ENCODE peak calls at places on chromosome 15, in four cellular contexts. E, R, B and W are unnamed samples.

GRCh38 chr15:75008249-75009017 is 13.1 kb downstream of the SCAMP5 start:
- DNase-seq in E (no peak), R (no peak), B (no peak), W (no peak)

GRCh38 chr15:81133782-81134461 is at the start of gene CFAP161:
- DNase-seq in E (peak; percentile 42), R (peak; percentile 95), B (peak; percentile 77), W (peak; percentile 63)

GRCh38 chr15:60399246-60399915 is 1.6 kb upstream of the ANXA2 start:
- DNase-seq in E (no peak), R (no peak), B (no peak), W (no peak)

GRCh38 chr15:59292393-59292792 is 80.3 kb downstream of the MYO1E start:
- DNase-seq in E (no peak), R (no peak), B (peak; percentile 91), W (no peak)

GRCh38 chr15:66356069-66356358 is 471 bp downstream of the TIPIN start:
- DNase-seq in E (no peak), R (no peak), B (no peak), W (no peak)

GRCh38 chr15:96332854-96333193 is 2.3 kb downstream of the NR2F2 start:
- DNase-seq in E (no peak), R (no peak), B (no peak), W (no peak)

GRCh38 chr15:72375501-72375845 is 341 bp downstream of the HEXA start:
- DNase-seq in E (no peak), R (no peak), B (no peak), W (peak; percentile 69)

GRCh38 chr15:49492834-49493233 is 69.8 kb downstream of the FGF7 start:
- DNase-seq in E (no peak), R (no peak), B (no peak), W (no peak)

GRCh38 chr15:68572309-68572708 is 6.5 kb upstream of the CORO2B start:
- DNase-seq in E (no peak), R (no peak), B (no peak), W (no peak)

GRCh38 chr15:85551221-85551832 is 170.9 kb downstream of the AKAP13 start:
- DNase-seq in E (no peak), R (no peak), B (no peak), W (no peak)

GRCh38 chr15:93109370-93110105 is 20.5 kb upstream of the RGMA start:
- DNase-seq in E (no peak), R (peak; percentile 65), B (no peak), W (no peak)

GRCh38 chr15:76401285-76401684 is 64.7 kb downstream of the ISL2 start:
- DNase-seq in E (no peak), R (no peak), B (no peak), W (no peak)

GRCh38 chr15:51191072-51191665 is 96.5 kb upstream of the TNFAIP8L3 start:
- DNase-seq in E (no peak), R (no peak), B (peak; percentile 28), W (no peak)

GRCh38 chr15:25185156-25185710 is 230.4 kb downstream of the SNRPN start:
- DNase-seq in E (no peak), R (no peak), B (no peak), W (no peak)

GRCh38 chr15:75844629-75845390 is 1.6 kb downstream of the UBE2Q2 start:
- DNase-seq in E (no peak), R (no peak), B (no peak), W (no peak)

GRCh38 chr15:49270541-49271421 is 100.7 kb downstream of the GALK2 start:
- DNase-seq in E (no peak), R (no peak), B (no peak), W (no peak)

GRCh38 chr15:78347586-78348543 is 7.7 kb downstream of the CRABP1 start:
- DNase-seq in E (no peak), R (no peak), B (no peak), W (no peak)

GRCh38 chr15:29689724-29689986 is 132.6 kb downstream of the TJP1 start:
- DNase-seq in E (no peak), R (no peak), B (no peak), W (no peak)

GRCh38 chr15:29690765-29691475 is 131.3 kb downstream of the TJP1 start:
- DNase-seq in E (no peak), R (no peak), B (no peak), W (no peak)

GRCh38 chr15:29695486-29696167 is 126.6 kb downstream of the TJP1 start:
- DNase-seq in E (no peak), R (no peak), B (no peak), W (no peak)

GRCh38 chr15:29693225-29693624 is 129.0 kb downstream of the TJP1 start:
- DNase-seq in E (no peak), R (no peak), B (no peak), W (no peak)

GRCh38 chr15:29692527-29692926 is 129.7 kb downstream of the TJP1 start:
- DNase-seq in E (no peak), R (no peak), B (no peak), W (no peak)
- H3K4me3 ChIP-seq in E (no peak overlapping the region), R (no peak overlapping the region), B (no peak overlapping the region), W (no peak overlapping the region)

GRCh38 chr15:65051266-65051665 is 6.1 kb downstream of the SLC51B start:
- DNase-seq in E (no peak), R (no peak), B (no peak), W (no peak)

GRCh38 chr15:65044724-65045481 is at the start of gene SLC51B:
- DNase-seq in E (no peak), R (no peak), B (no peak), W (peak; percentile 91)

GRCh38 chr15:65052956-65053355 is 7.8 kb downstream of the SLC51B start:
- DNase-seq in E (no peak), R (no peak), B (no peak), W (no peak)

GRCh38 chr15:65050270-65050669 is 5.1 kb downstream of the SLC51B start:
- DNase-seq in E (no peak), R (no peak), B (no peak), W (no peak)

DNA sequence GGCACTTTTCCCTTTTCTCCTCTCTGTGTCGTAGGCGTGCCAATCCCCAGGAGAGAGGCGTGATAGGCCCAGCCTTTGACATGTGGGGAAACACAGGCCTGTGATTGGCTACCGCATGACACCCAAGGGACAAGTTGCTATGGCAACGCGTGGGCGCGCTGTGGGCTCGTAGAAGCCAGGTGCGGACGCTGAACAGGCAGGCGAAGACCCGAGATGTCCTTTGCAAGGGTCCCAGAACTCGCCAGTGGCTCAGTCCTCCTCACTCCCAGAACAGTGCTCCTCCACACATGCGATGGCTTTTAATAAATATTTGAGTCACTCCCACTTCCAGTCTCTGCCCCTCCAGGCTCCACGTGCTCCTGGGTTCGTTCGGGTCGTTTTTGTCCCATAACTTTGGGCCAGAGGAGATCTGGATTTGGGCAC is 4.2 kb downstream of the SLC51B start:
- DNase-seq in E (peak; percentile 84), R (peak; percentile 88), B (peak; percentile 92), W (peak; percentile 88)
- H3K9ac ChIP-seq in E (no peak overlapping the region), R (no peak overlapping the region), B (no peak overlapping the region), W (no peak overlapping the region)

DNA sequence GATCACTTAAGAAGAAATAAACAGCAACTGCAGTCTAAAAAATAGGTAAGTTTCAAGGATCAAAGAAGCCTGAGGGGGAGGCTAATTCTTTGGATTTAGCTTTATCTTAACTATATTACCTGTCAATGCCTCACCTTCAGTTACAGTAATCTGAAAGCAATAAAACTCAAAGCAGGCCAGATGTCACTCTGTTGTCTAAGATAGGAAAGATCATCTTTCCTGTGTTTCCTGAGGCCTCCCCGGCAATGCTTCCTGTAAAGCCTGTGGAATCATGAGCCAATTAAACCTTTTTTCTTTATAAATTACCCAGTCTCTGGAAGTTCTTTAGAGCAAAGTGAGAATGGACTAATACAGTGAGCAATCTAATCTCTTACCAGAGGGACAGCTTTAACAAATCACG is 60.1 kb downstream of the NPTN start:
- DNase-seq in E (no peak), R (no peak), B (no peak), W (no peak)
- H3K27ac ChIP-seq in E (no peak overlapping the region), R (no peak overlapping the region), B (peak overlapping the region; percentile 34), W (peak overlapping the region; percentile 80)

GRCh38 chr15:83062768-83063180 is 4.3 kb downstream of the BTBD1 start:
- DNase-seq in E (no peak), R (no peak), B (no peak), W (no peak)
- H3K4me3 ChIP-seq in E (no peak overlapping the region), R (no peak overlapping the region), B (no peak overlapping the region), W (no peak overlapping the region)

GRCh38 chr15:41940441-41940857 is 31.9 kb downstream of the EHD4 start:
- DNase-seq in E (peak; percentile 82), R (no peak), B (peak; percentile 92), W (no peak)
- H3K9ac ChIP-seq in E (peak overlapping the region; percentile 50), R (no peak overlapping the region), B (peak overlapping the region; percentile 62), W (no peak overlapping the region)